ENCODE peak calls at places on chromosomes 16 and 17, in five cellular contexts. D, L, S, F and W are unnamed samples.

GRCh38 chr16:16033208-16033717 is 83.8 kb downstream of the ABCC1 start:
- DNase-seq in D (no peak), L (no peak), S (peak; percentile 52), F (no peak), W (no peak)

GRCh38 chr17:17416007-17416399 is 60.8 kb upstream of the MED9 start:
- DNase-seq in D (peak; percentile 20), L (no peak), S (no peak), F (no peak), W (no peak)

GRCh38 chr17:17757391-17757791 is 76.1 kb downstream of the RAI1 start:
- DNase-seq in D (no peak), L (no peak), S (peak; percentile 72), F (no peak), W (no peak)

GRCh38 chr17:77610980-77611641 is 347.4 kb upstream of the TNRC6C start:
- DNase-seq in D (no peak), L (no peak), S (peak; percentile 46), F (peak; percentile 27), W (no peak)

GRCh38 chr16:24396350-24397271 is 140.5 kb downstream of the CACNG3 start:
- DNase-seq in D (no peak), L (no peak), S (no peak), F (no peak), W (no peak)

GRCh38 chr17:19418312-19418992 is 7.4 kb downstream of the RNF112 start:
- DNase-seq in D (no peak), L (no peak), S (no peak), F (no peak), W (no peak)

GRCh38 chr16:78175287-78175686 is 75.8 kb downstream of the WWOX start:
- DNase-seq in D (no peak), L (no peak), S (no peak), F (no peak), W (no peak)

GRCh38 chr17:39462644-39463375 is 1.5 kb downstream of the CDK12 start:
- DNase-seq in D (peak; percentile 13), L (no peak), S (no peak), F (peak; percentile 63), W (no peak)

GRCh38 chr17:69250641-69251040 is 22.0 kb upstream of the ABCA10 start:
- DNase-seq in D (no peak), L (no peak), S (no peak), F (no peak), W (no peak)

GRCh38 chr16:83315271-83315670 is 492.5 kb upstream of the HSBP1 start:
- DNase-seq in D (no peak), L (no peak), S (no peak), F (no peak), W (no peak)

GRCh38 chr17:17075037-17075755 is 32.9 kb downstream of the MPRIP start:
- DNase-seq in D (no peak), L (no peak), S (no peak), F (peak; percentile 60), W (no peak)

GRCh38 chr17:1730345-1731193 is 6.1 kb downstream of the WDR81 start:
- DNase-seq in D (peak; percentile 53), L (no peak), S (no peak), F (peak; percentile 86), W (no peak)

GRCh38 chr17:82332669-82333278 is 792 bp downstream of the SECTM1 start:
- DNase-seq in D (peak; percentile 52), L (no peak), S (no peak), F (peak; percentile 77), W (no peak)

GRCh38 chr16:55948230-55948629 is 73.1 kb upstream of the CES5A start:
- DNase-seq in D (no peak), L (no peak), S (no peak), F (no peak), W (no peak)

GRCh38 chr17:19448341-19449268 is 37.6 kb downstream of the RNF112 start:
- DNase-seq in D (no peak), L (no peak), S (no peak), F (no peak), W (peak; percentile 61)

GRCh38 chr16:73053379-73054130 is 5.6 kb upstream of the ZFHX3 start:
- DNase-seq in D (no peak), L (no peak), S (no peak), F (no peak), W (no peak)

GRCh38 chr16:89314357-89314756 is 96.9 kb downstream of the ZNF778 start:
- DNase-seq in D (no peak), L (peak; percentile 30), S (peak; percentile 76), F (no peak), W (no peak)

GRCh38 chr17:19546289-19547065 is 12.8 kb downstream of the SLC47A1 start:
- DNase-seq in D (peak; percentile 66), L (no peak), S (no peak), F (peak; percentile 73), W (no peak)

GRCh38 chr16:85376292-85377095 is 236.6 kb upstream of the GSE1 start:
- DNase-seq in D (peak; percentile 87), L (no peak), S (no peak), F (no peak), W (no peak)

GRCh38 chr17:1989135-1989534 is 36.0 kb downstream of the RTN4RL1 start:
- DNase-seq in D (no peak), L (no peak), S (no peak), F (no peak), W (no peak)